ENCODE peak calls at places on chromosomes 1 and 21, in four cellular contexts. N, L, Q and J are unnamed samples.

GRCh38 chr1:2443285-2444137 is 31.1 kb upstream of the PEX10 start:
- DNase-seq in L (no peak), Q (no peak), N (no peak), J (no peak)

GRCh38 chr1:31697369-31697984 is 6.3 kb downstream of the COL16A1 start:
- DNase-seq in Q (no peak), N (no peak), L (no peak), J (no peak)

GRCh38 chr21:45429221-45430164 is 24.5 kb downstream of the COL18A1 start:
- DNase-seq in Q (no peak), N (no peak), L (no peak), J (peak)

GRCh38 chr1:88237026-88237425 is 447.0 kb upstream of the PKN2 start:
- DNase-seq in Q (no peak), N (no peak), L (no peak), J (no peak)

GRCh38 chr1:58866578-58866977 is 82.7 kb upstream of the JUN start:
- DNase-seq in Q (no peak), N (no peak), L (no peak), J (no peak)

GRCh38 chr1:220119043-220119512 is 25.1 kb downstream of the IARS2 start:
- DNase-seq in Q (no peak), L (no peak), N (no peak), J (no peak)

GRCh38 chr1:243996223-243996622 is 54.9 kb upstream of the ZBTB18 start:
- DNase-seq in Q (no peak), N (no peak), L (no peak), J (no peak)

GRCh38 chr1:46136711-46137110 is 4.3 kb upstream of the PIK3R3 start:
- DNase-seq in N (no peak), L (no peak), Q (no peak), J (no peak)

GRCh38 chr21:30839304-30839703 is 9.7 kb upstream of the KRTAP7-1 start:
- DNase-seq in Q (peak), L (no peak), N (no peak), J (no peak)

GRCh38 chr1:92291372-92291999 is 7.3 kb downstream of the GLMN start:
- DNase-seq in N (no peak), L (no peak), Q (no peak), J (no peak)

GRCh38 chr1:230270185-230270939 is 155.8 kb downstream of the PGBD5 start:
- DNase-seq in N (no peak), L (no peak), Q (no peak), J (peak)

GRCh38 chr1:111454859-111455641 is 5.8 kb downstream of the ATP5PB start:
- DNase-seq in Q (no peak), L (no peak), N (no peak), J (no peak)

GRCh38 chr1:221089803-221090202 is 210.6 kb downstream of the HLX start:
- DNase-seq in L (no peak), N (no peak), Q (no peak), J (no peak)

GRCh38 chr1:167518331-167518700 is at the start of gene CD247:
- DNase-seq in L (no peak), N (no peak), Q (no peak), J (no peak)

DNA sequence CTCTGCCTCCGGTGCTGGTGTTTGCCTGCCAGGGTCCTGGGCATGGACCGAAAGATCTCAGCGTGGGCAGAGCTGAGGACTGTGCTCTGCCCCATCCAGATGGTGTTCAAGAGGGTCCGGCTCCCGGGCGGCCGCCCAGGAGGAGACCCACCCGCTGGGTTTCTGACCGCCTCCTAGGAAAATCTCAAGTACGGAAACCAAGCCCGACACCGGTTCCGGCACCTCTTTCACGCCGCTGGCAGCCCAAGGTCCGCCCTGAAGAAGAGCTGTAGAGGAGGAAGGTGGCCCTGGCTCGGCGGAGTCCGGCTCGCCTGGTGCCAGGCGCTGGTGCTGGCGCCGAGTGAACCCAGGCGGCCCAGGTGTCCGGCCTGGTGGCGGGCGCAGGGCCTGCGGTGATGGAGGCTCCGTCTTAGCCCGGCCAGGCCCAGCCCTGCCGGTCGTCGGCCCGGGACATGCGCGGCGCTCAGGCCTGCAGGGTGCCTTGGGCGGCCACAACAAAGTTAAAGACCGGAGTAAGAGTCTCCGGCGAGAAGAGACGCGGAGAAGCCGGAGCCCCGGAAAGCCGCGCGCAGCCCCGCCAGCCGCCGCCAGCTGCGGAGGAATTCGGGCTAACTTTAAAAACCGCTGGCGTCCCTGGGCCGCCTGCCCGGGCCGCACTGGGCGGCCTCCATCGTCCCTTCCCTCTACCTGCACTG is 1.5 kb downstream of the GRIK3 start:
- DNase-seq in Q (no peak), L (no peak), N (no peak), J (no peak)
- H3K4me3 ChIP-seq in Q (no peak), L (no peak), N (no peak), J (no peak)

DNA sequence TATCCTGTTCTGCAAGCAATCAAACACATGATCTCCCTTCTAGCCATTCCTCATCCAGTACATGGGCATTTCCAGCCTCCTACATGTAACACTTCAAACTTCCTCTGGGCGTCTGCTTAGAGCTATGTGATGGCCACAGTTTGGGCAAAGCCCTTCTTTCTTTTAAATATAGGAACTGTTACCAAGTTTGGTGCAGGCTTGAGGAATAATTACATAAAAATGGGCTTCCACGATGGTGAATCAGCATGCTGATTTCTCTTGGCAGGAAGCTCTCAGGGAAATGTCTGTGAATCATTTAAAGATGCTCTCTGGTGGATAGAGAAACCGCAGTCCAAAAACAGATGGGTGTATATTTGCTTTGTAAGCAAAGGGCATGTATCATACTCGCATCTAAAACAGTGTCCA is 176.9 kb upstream of the FMN2 start:
- DNase-seq in Q (no peak), N (no peak), L (no peak), J (no peak)
- H3K4me3 ChIP-seq in Q (no peak), N (no peak), L (no peak), J (no peak)

DNA sequence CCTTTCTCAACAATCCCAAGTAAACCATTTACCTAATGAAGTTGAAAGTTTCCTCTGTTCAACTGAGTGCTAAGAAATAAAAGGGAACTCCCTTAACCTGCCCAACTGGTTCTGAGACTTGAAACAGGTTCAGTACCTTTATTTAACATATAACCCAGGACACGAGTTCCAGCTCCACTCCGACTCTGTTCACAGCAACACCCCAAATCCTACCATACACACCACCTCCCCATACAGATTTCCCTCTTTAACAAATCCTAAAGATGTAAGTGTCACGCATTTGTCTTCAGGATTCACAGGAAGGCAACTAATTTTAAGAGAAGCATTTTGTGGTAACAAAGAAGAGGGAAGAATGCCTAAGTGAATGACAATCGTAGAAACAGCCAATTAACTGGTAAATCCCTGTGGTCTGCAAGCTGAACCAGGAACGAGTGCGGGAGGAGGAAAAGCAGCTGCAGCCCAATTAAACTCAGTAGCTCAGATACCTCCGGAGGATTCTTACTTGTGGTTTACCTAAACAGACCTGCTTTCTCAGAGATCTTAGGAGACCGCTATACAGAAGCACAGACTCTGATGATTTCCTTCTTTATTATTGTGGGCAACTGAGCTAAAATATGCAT is 134.5 kb upstream of the MAGI3 start:
- DNase-seq in Q (peak), N (no peak), L (no peak), J (no peak)
- H3K4me3 ChIP-seq in Q (no peak), N (no peak), L (no peak), J (no peak)

DNA sequence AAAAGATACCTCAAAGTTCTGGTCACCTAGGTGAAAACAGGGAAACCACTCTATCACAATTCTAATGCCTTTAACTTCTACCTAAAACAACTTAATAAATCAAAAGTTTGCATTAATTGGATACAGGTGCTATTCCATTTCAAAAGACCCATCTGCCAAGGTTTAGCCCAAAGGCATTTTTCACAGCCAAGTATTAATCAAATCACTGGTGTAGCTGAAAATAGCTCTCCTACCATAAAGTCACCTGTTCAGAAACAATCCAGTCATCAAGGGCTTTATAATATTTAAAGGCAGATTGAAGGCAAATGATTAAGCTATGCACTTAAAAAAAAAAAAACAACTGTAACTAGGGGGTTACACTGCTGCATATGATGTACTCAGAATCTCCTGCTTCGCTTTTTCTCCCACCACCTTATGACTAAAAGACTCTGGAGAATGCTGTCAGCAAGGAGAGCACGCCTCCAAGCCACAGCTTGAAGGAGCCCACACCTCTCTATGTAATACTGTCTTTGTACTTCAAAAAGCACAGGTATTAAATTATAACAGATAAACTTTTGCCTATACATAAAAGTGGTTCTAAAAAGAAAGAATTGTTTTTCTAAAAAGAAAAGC is 20.5 kb downstream of the KIAA0319L start:
- DNase-seq in Q (no peak), L (no peak), N (no peak), J (no peak)
- H3K4me3 ChIP-seq in Q (no peak), L (no peak), N (no peak), J (no peak)

GRCh38 chr1:56429288-56429687 is 150.1 kb downstream of the PLPP3 start:
- DNase-seq in L (no peak), N (no peak), Q (no peak), J (no peak)

GRCh38 chr1:56423716-56424115 is 155.6 kb downstream of the PLPP3 start:
- DNase-seq in N (no peak), Q (no peak), L (no peak), J (no peak)

GRCh38 chr1:56425494-56425860 is 153.9 kb downstream of the PLPP3 start:
- DNase-seq in N (no peak), Q (no peak), L (no peak), J (no peak)

GRCh38 chr1:56426587-56426986 is 152.8 kb downstream of the PLPP3 start:
- DNase-seq in L (no peak), Q (no peak), N (no peak), J (no peak)

DNA sequence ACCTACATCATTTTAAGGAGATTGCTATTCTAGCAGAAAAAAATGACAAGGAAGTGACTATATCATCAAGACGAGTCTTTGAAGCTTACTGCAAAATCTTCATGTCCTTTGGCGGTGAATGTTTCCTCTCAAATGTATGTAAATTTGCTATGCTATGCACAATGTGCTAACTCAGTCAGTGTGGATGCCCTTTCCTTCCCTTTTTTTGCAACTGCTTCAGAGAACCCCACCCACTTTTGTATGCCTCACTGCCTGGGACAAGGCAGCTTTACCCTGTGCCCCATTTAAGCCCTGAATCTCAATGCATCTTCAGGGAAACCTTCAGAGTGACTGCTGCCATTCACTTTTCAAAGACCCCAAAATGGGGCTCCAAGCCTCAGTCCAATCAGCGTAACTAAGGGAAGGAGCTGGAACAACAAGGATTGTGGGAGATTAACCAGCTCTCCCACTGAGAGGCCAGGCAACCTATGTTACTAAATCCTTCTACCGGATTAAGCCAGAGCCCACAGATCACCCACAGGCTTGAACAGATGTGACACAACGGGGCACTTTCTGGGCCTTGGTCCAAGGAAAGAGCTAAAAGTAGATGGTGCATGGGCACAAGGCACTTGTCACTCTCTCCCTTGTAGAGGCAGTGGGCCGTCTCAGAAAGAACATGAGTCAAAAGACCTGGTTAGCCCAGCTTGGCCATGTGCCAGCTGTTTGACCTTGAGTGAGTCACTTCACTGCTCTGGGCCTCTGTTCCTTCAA is 154.4 kb downstream of the PLPP3 start:
- DNase-seq in N (peak), L (peak), Q (no peak), J (peak)
- H3K4me3 ChIP-seq in N (no peak), L (no peak), Q (no peak), J (no peak)

DNA sequence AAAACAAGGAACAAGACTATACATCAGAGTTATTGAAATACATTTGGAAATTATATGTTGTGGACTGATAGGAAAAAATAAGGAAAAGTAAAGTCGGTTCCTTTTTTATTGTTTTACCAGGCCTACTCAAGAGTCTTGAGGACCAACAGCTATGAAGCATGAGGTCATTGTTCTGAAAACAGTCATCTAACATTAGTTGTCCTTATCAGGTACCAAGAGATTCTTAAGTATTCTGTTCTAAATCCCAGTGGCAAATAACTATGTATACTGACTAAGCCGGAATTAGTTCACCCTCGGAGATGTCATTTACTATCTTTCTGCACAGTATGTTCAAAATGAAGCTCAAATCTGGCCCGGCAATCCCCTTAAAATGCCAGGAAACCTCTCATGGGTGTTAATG is 585 bp downstream of the ADGRL4 start:
- DNase-seq in Q (no peak), L (no peak), N (no peak), J (no peak)
- H3K4me3 ChIP-seq in Q (peak), L (peak), N (no peak), J (peak)

DNA sequence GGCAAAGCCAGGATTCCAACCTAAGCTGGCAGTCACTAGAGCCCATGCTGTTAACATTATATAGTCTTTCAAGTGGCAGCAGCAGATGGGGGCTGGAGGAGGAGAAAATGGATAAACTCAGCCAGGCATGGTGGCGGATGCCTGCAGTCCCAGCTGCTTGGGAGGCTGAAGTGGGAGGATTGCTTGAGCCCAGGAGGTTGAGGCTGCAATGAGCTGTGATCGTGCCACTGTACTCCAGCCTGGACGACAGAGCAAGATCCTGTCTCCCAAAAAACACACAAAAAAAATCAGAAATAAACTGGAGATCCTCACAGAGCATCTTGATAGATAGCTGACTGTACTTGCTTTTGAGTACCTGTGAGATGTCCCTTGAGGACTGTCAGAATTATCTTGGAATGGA is 13.4 kb upstream of the WDR26 start:
- DNase-seq in N (no peak), L (no peak), Q (no peak), J (no peak)
- H3K4me3 ChIP-seq in N (no peak), L (no peak), Q (no peak), J (no peak)